ENCODE peak calls at places on chromosome 2, in seven cellular contexts. U is M059J, O is brain microvascular endothelial cell, T is germinal center, R is iris pigment epithelial cell, B is glutamatergic neuron, E is kidney epithelial cell. N is an unnamed sample.

GRCh38 chr2:32843699-32844098 is 103.1 kb upstream of the LTBP1 start:
- DNase-seq in R (no peak), U (no peak), T (no peak), E (no peak), O (no peak), B (no peak), N (no peak)

GRCh38 chr2:212197776-212198175 is 340.8 kb downstream of the ERBB4 start:
- DNase-seq in R (no peak), E (no peak), T (no peak), U (no peak), B (no peak), O (no peak), N (no peak)

GRCh38 chr2:136010126-136010525 is 24.7 kb upstream of the DARS1 start:
- DNase-seq in U (peak), B (no peak), O (peak), T (no peak), E (no peak), R (peak), N (no peak)

GRCh38 chr2:28338046-28338753 is 54.5 kb upstream of the FOSL2 start:
- DNase-seq in R (peak), B (no peak), E (no peak), T (no peak), U (peak), O (peak), N (peak)

GRCh38 chr2:42030829-42031228 is 17.0 kb upstream of the PKDCC start:
- DNase-seq in O (no peak), U (no peak), T (no peak), R (no peak), B (no peak), E (no peak), N (no peak)

GRCh38 chr2:108936868-108937265 is 52.2 kb downstream of the EDAR start:
- DNase-seq in T (no peak), U (no peak), R (no peak), B (no peak), O (no peak), E (no peak), N (no peak)

GRCh38 chr2:109376115-109376514 is 237.7 kb downstream of the SEPTIN10 start:
- DNase-seq in B (no peak), R (peak), T (no peak), O (no peak), E (no peak), U (no peak), N (no peak)

GRCh38 chr2:25851740-25852503 is 26.4 kb downstream of the ASXL2 start:
- DNase-seq in R (peak), U (peak), T (peak), O (peak), E (peak), B (no peak), N (no peak)

GRCh38 chr2:126885701-126886121 is 13.0 kb upstream of the TEX51 start:
- DNase-seq in T (no peak), O (no peak), E (no peak), U (no peak), R (peak), B (no peak), N (no peak)

GRCh38 chr2:101850450-101850849 is 141.3 kb upstream of the IL1R2 start:
- DNase-seq in B (no peak), O (no peak), E (no peak), T (no peak), U (no peak), R (no peak), N (peak)

GRCh38 chr2:46776687-46777327 is 138.8 kb downstream of the MCFD2 start:
- DNase-seq in O (peak), U (peak), B (peak), T (peak), E (no peak), R (peak), N (no peak)

GRCh38 chr2:24351627-24351938 is 8.8 kb downstream of the ITSN2 start:
- DNase-seq in U (no peak), O (no peak), B (no peak), T (no peak), R (no peak), E (no peak), N (no peak)

GRCh38 chr2:211439011-211439410 is 882.6 kb downstream of the CPS1 start:
- DNase-seq in R (no peak), B (no peak), U (no peak), T (no peak), O (no peak), E (peak), N (no peak)

GRCh38 chr2:144362401-144362800 is 157.5 kb downstream of the ZEB2 start:
- DNase-seq in O (peak), B (no peak), R (peak), U (peak), T (no peak), E (no peak), N (no peak)

GRCh38 chr2:117835990-117836760 is 21.7 kb downstream of the DDX18 start:
- DNase-seq in R (peak), T (peak), B (peak), E (peak), O (peak), U (peak), N (no peak)

GRCh38 chr2:236745420-236746210 is 176.0 kb downstream of the ACKR3 start:
- DNase-seq in R (peak), B (no peak), T (no peak), O (peak), E (peak), U (peak), N (peak)

GRCh38 chr2:228507870-228508269 is 326.4 kb upstream of the SPHKAP start:
- DNase-seq in U (no peak), T (no peak), R (peak), E (no peak), B (no peak), O (no peak), N (no peak)

GRCh38 chr2:59276033-59276432 is 1034.9 kb upstream of the FANCL start:
- DNase-seq in U (no peak), B (peak), T (no peak), R (no peak), O (no peak), E (no peak), N (no peak)

GRCh38 chr2:201798252-201798918 is 8.0 kb upstream of the CDK15 start:
- DNase-seq in E (peak), U (peak), B (no peak), O (peak), R (peak), T (no peak), N (no peak)

GRCh38 chr2:197929008-197929885 is 124.9 kb downstream of the PLCL1 start:
- DNase-seq in R (no peak), B (no peak), T (no peak), O (no peak), U (no peak), E (no peak), N (no peak)

GRCh38 chr2:216904554-216904953 is 44.7 kb upstream of the TNP1 start:
- DNase-seq in R (no peak), B (no peak), U (no peak), O (no peak), E (no peak), T (no peak), N (no peak)

GRCh38 chr2:62196278-62196901 is 475 bp downstream of the B3GNT2 start:
- DNase-seq in T (peak), R (no peak), E (no peak), B (no peak), O (no peak), U (peak), N (no peak)

GRCh38 chr2:81327916-81328315 is 1023.4 kb upstream of the LRRTM1 start:
- DNase-seq in B (no peak), O (no peak), U (no peak), R (no peak), T (no peak), E (no peak), N (no peak)

GRCh38 chr2:56288863-56289580 is 105.2 kb downstream of the CCDC85A start:
- DNase-seq in O (no peak), R (peak), B (no peak), T (no peak), E (no peak), U (peak), N (no peak)

GRCh38 chr2:82959677-82960076 is 1499.4 kb downstream of the SUCLG1 start:
- DNase-seq in R (peak), T (no peak), B (no peak), E (no peak), O (peak), U (no peak), N (no peak)

GRCh38 chr2:101479328-101479727 is 4.4 kb upstream of the RFX8 start:
- DNase-seq in E (no peak), U (no peak), T (no peak), O (no peak), R (no peak), B (no peak), N (no peak)

GRCh38 chr2:229202646-229203045 is 68.4 kb downstream of the PID1 start:
- DNase-seq in O (no peak), T (no peak), R (peak), B (no peak), U (no peak), E (no peak), N (no peak)

GRCh38 chr2:127567351-127567854 is 31.9 kb downstream of the MYO7B start:
- DNase-seq in U (no peak), O (no peak), R (no peak), B (no peak), T (no peak), E (no peak), N (no peak)